ENCODE peak calls at places on chromosomes 13 and 19, in five cellular contexts. One of them, this sample, is unnamed.
A peak's percentile ranks its signal among the peaks of the same experiment; 100 is the strongest.

GRCh38 chr13:43760257-43760656 is 26.5 kb downstream of the ENOX1 start:
- DNase-seq in A549: no peak
- DNase-seq in H1: no peak
- DNase-seq in GM12878: no peak
- DNase-seq in K562: no peak
- DNase-seq in this sample: no peak

GRCh38 chr13:113765241-113765910 is 6.3 kb downstream of the TMEM255B start:
- DNase-seq in A549: no peak
- DNase-seq in GM12878: no peak
- DNase-seq in H1: no peak
- DNase-seq in K562: peak; percentile 30
- DNase-seq in this sample: no peak

GRCh38 chr13:81406639-81407292 is 1065.8 kb upstream of the SPRY2 start:
- DNase-seq in GM12878: peak; percentile 38
- DNase-seq in K562: no peak
- DNase-seq in H1: no peak
- DNase-seq in A549: no peak
- DNase-seq in this sample: no peak

GRCh38 chr13:41075034-41075433 is 13.7 kb downstream of the WBP4 start:
- DNase-seq in A549: peak; percentile 24
- DNase-seq in H1: no peak
- DNase-seq in GM12878: no peak
- DNase-seq in K562: peak; percentile 37
- DNase-seq in this sample: no peak

GRCh38 chr19:18396471-18397241 is 766 bp downstream of the LRRC25 start:
- DNase-seq in GM12878: no peak
- DNase-seq in A549: no peak
- DNase-seq in H1: no peak
- DNase-seq in K562: no peak
- DNase-seq in this sample: no peak

GRCh38 chr13:90336507-90336906 is 1011.0 kb upstream of the MIR17HG start:
- DNase-seq in H1: no peak
- DNase-seq in K562: no peak
- DNase-seq in GM12878: no peak
- DNase-seq in A549: no peak
- DNase-seq in this sample: no peak

GRCh38 chr13:39971526-39971925 is 316.1 kb downstream of the COG6 start:
- DNase-seq in K562: no peak
- DNase-seq in GM12878: no peak
- DNase-seq in A549: no peak
- DNase-seq in H1: no peak
- DNase-seq in this sample: no peak

GRCh38 chr13:84315527-84315926 is 433.3 kb upstream of the SLITRK1 start:
- DNase-seq in GM12878: no peak
- DNase-seq in K562: no peak
- DNase-seq in A549: no peak
- DNase-seq in H1: no peak
- DNase-seq in this sample: no peak

GRCh38 chr13:66264976-66265375 is 965.2 kb downstream of the PCDH9 start:
- DNase-seq in H1: no peak
- DNase-seq in K562: no peak
- DNase-seq in GM12878: no peak
- DNase-seq in A549: no peak
- DNase-seq in this sample: no peak

GRCh38 chr13:26656919-26657318 is 99.4 kb downstream of the WASF3 start:
- DNase-seq in H1: no peak
- DNase-seq in A549: no peak
- DNase-seq in GM12878: no peak
- DNase-seq in K562: no peak
- DNase-seq in this sample: peak; percentile 24

GRCh38 chr13:67229438-67230242 is 496 bp downstream of the PCDH9 start:
- DNase-seq in GM12878: no peak
- DNase-seq in H1: no peak
- DNase-seq in A549: no peak
- DNase-seq in K562: no peak
- DNase-seq in this sample: no peak

GRCh38 chr13:33205224-33205623 is 80.3 kb downstream of the STARD13 start:
- DNase-seq in GM12878: no peak
- DNase-seq in H1: no peak
- DNase-seq in A549: no peak
- DNase-seq in K562: no peak
- DNase-seq in this sample: no peak

GRCh38 chr13:87123987-87124784 is 547.0 kb upstream of the SLITRK5 start:
- DNase-seq in GM12878: no peak
- DNase-seq in K562: peak; percentile 1
- DNase-seq in H1: peak; percentile 19
- DNase-seq in A549: peak; percentile 62
- DNase-seq in this sample: peak; percentile 10

GRCh38 chr13:87128006-87128405 is 543.2 kb upstream of the SLITRK5 start:
- DNase-seq in GM12878: no peak
- DNase-seq in H1: peak; percentile 43
- DNase-seq in A549: no peak
- DNase-seq in K562: no peak
- DNase-seq in this sample: no peak

GRCh38 chr13:87120476-87120875 is 550.7 kb upstream of the SLITRK5 start:
- DNase-seq in A549: no peak
- DNase-seq in H1: no peak
- DNase-seq in K562: no peak
- DNase-seq in GM12878: no peak
- DNase-seq in this sample: no peak

GRCh38 chr13:87124785-87125074 is 546.4 kb upstream of the SLITRK5 start:
- DNase-seq in H1: no peak
- DNase-seq in GM12878: no peak
- DNase-seq in K562: no peak
- DNase-seq in A549: no peak
- DNase-seq in this sample: no peak

GRCh38 chr13:87122551-87122950 is 548.6 kb upstream of the SLITRK5 start:
- DNase-seq in K562: no peak
- DNase-seq in H1: no peak
- DNase-seq in GM12878: no peak
- DNase-seq in A549: no peak
- DNase-seq in this sample: no peak
- TF ChIP-seq HDAC2 in K562: no peak
- TF ChIP-seq HDAC2 in H1: no peak
- TF ChIP-seq HDAC2 in GM12878: no peak
- TF ChIP-seq HDAC2 in A549: no peak
- TF ChIP-seq HDAC2 in this sample: no peak

DNA sequence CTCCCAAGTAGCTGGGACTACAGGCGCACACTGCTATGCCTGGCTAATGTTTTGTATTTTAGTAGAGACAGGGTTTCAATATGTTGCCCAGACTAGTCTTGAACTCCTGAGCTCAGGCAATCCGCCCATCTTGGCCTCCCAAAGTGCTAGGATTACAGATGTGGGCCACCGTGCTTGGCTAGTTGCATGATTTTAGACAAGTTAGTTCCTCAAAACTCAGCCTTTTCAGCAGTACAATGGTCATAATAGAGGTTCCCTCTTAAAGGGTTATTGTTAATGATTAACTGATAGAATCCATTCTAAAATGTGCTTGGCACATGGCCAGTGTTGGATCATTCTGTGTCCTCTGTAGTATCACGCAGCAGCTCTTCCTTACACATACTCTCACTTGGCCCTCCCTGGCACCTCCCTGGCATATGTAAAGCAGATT is 19.5 kb upstream of the IFT88 start:
- DNase-seq in K562: no peak
- DNase-seq in A549: peak; percentile 43
- DNase-seq in H1: no peak
- DNase-seq in GM12878: no peak
- DNase-seq in this sample: peak; percentile 89
- TF ChIP-seq HDAC2 in K562: no peak
- TF ChIP-seq HDAC2 in A549: no peak
- TF ChIP-seq HDAC2 in H1: no peak
- TF ChIP-seq HDAC2 in GM12878: no peak
- TF ChIP-seq HDAC2 in this sample: no peak

DNA sequence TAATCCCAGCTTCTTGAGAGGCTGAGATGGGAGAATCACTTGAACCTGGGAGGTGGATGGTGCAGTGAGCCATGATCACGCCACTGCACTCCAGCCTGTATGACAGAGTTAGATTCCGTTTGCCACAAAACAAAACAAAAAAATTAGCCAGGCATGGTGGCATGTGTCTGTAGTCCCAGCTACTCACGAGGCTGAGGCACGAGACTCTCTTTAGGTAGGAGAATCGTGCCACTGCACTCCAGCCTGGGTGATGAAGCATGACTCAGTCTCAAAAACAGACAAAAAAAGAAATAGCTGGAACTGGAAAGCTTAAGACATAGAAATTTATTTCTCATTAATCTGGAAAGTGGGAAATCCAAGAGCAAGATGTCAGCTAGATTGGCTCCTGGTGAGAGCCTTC is 20.2 kb upstream of the ZNF808 start:
- DNase-seq in GM12878: no peak
- DNase-seq in K562: no peak
- DNase-seq in H1: no peak
- DNase-seq in A549: no peak
- DNase-seq in this sample: no peak
- TF ChIP-seq HDAC2 in GM12878: no peak
- TF ChIP-seq HDAC2 in K562: no peak
- TF ChIP-seq HDAC2 in H1: no peak
- TF ChIP-seq HDAC2 in A549: no peak
- TF ChIP-seq HDAC2 in this sample: no peak

GRCh38 chr19:46471116-46471733 is at the start of gene PNMA8A:
- DNase-seq in A549: peak; percentile 57
- DNase-seq in K562: peak; percentile 89
- DNase-seq in GM12878: no peak
- DNase-seq in H1: peak; percentile 74
- DNase-seq in this sample: no peak
- TF ChIP-seq HDAC2 in A549: no peak
- TF ChIP-seq HDAC2 in K562: no peak
- TF ChIP-seq HDAC2 in GM12878: no peak
- TF ChIP-seq HDAC2 in H1: peak; percentile 58
- TF ChIP-seq HDAC2 in this sample: no peak

GRCh38 chr13:106491463-106491862 is 44.0 kb downstream of the EFNB2 start:
- DNase-seq in H1: no peak
- DNase-seq in GM12878: no peak
- DNase-seq in A549: no peak
- DNase-seq in K562: no peak
- DNase-seq in this sample: no peak

GRCh38 chr13:106492576-106493323 is 42.7 kb downstream of the EFNB2 start:
- DNase-seq in K562: no peak
- DNase-seq in A549: no peak
- DNase-seq in H1: no peak
- DNase-seq in GM12878: no peak
- DNase-seq in this sample: no peak

GRCh38 chr13:106490887-106491321 is 44.6 kb downstream of the EFNB2 start:
- DNase-seq in A549: no peak
- DNase-seq in H1: no peak
- DNase-seq in K562: no peak
- DNase-seq in GM12878: no peak
- DNase-seq in this sample: no peak

GRCh38 chr13:106491928-106492327 is 43.5 kb downstream of the EFNB2 start:
- DNase-seq in K562: no peak
- DNase-seq in GM12878: no peak
- DNase-seq in H1: no peak
- DNase-seq in A549: no peak
- DNase-seq in this sample: no peak

DNA sequence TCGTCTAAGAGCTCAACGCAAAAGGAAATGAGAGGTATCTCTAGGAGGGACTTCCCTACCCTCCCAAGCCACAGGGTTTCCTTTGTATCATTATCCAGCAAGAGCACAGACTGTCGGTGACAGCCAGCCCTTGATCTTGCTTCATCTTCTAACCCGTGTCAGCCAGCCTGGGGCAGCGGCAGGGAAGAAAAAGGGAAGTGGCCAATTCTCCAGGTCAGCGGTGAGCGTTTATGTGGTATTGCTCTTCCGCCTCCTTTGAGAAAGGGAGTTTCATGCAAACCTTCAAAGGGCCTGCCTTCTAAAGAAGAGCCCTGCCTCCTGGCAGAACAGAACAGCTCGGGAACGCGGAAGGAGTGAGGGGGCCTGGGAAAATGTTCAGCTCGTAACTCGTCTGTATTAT is 41.9 kb downstream of the EFNB2 start:
- DNase-seq in A549: no peak
- DNase-seq in GM12878: peak; percentile 52
- DNase-seq in K562: no peak
- DNase-seq in H1: no peak
- DNase-seq in this sample: no peak
- TF ChIP-seq HDAC2 in A549: no peak
- TF ChIP-seq HDAC2 in GM12878: no peak
- TF ChIP-seq HDAC2 in K562: no peak
- TF ChIP-seq HDAC2 in H1: no peak
- TF ChIP-seq HDAC2 in this sample: no peak

DNA sequence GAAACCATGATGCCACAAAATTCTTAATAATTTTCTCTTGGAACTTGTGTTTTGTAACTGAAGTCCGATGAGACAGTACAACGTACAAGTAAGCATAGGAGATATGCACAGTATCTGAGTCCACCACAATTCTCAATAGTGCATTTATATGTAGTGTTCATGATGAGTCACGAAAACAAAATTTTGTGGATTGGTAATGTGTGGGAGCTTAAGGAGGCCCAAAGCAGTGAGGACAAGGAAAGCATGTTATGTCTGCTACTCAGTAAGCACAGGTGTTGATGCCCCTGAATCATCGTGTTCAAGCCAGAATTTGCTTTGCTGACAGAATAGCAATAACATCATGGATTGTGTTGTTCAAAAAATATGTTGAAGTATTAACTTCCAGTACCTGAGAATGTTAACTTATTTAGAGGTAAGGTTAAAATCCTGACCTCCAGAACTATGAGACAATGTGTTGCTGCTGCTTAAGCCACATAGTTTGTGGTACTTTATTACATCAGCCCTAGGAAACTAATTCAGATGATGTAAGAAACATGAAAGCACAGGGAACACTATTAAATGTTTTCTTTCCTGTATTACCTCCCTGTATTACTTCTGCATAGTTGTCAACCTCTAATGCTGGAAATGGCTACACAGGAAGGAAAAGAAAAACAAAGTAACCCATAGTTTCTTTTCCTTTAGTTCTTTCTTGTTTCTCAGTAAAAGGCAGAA is 201.3 kb downstream of the SLITRK6 start:
- DNase-seq in H1: no peak
- DNase-seq in A549: no peak
- DNase-seq in K562: no peak
- DNase-seq in GM12878: no peak
- DNase-seq in this sample: no peak
- TF ChIP-seq HDAC2 in H1: no peak
- TF ChIP-seq HDAC2 in A549: no peak
- TF ChIP-seq HDAC2 in K562: no peak
- TF ChIP-seq HDAC2 in GM12878: no peak
- TF ChIP-seq HDAC2 in this sample: no peak

GRCh38 chr13:45333973-45334922 is 6.7 kb downstream of the TPT1 start:
- DNase-seq in K562: no peak
- DNase-seq in A549: no peak
- DNase-seq in GM12878: no peak
- DNase-seq in H1: no peak
- DNase-seq in this sample: no peak
- TF ChIP-seq HDAC2 in K562: no peak
- TF ChIP-seq HDAC2 in A549: no peak
- TF ChIP-seq HDAC2 in GM12878: no peak
- TF ChIP-seq HDAC2 in H1: no peak
- TF ChIP-seq HDAC2 in this sample: no peak

GRCh38 chr19:36043952-36044351 is 10.1 kb downstream of the THAP8 start:
- DNase-seq in GM12878: no peak
- DNase-seq in H1: no peak
- DNase-seq in K562: no peak
- DNase-seq in A549: no peak
- DNase-seq in this sample: no peak
- TF ChIP-seq HDAC2 in GM12878: no peak
- TF ChIP-seq HDAC2 in H1: no peak
- TF ChIP-seq HDAC2 in K562: no peak
- TF ChIP-seq HDAC2 in A549: no peak
- TF ChIP-seq HDAC2 in this sample: no peak